ENCODE peak calls at places on chromosomes 2 and 18, in six cellular contexts. One of them, this sample, is unnamed. For H3K4me1, the result is how much of the 10 kb centered on the place peaks cover.

GRCh38 chr2:148048475-148049221 is 27.8 kb downstream of the MBD5 start:
- DNase-seq in transverse colon: no peak
- DNase-seq in HepG2: no peak
- DNase-seq in uterus: no peak
- DNase-seq in sigmoid colon: no peak
- DNase-seq in heart left ventricle: no peak
- DNase-seq in this sample: no peak

GRCh38 chr2:10517351-10518043 is 69.4 kb upstream of the ODC1 start:
- DNase-seq in transverse colon: no peak
- DNase-seq in HepG2: no peak
- DNase-seq in uterus: no peak
- DNase-seq in sigmoid colon: peak
- DNase-seq in heart left ventricle: no peak
- DNase-seq in this sample: peak

GRCh38 chr2:120877409-120877808 is 141.7 kb downstream of the GLI2 start:
- DNase-seq in transverse colon: no peak
- DNase-seq in HepG2: no peak
- DNase-seq in uterus: no peak
- DNase-seq in sigmoid colon: no peak
- DNase-seq in heart left ventricle: no peak
- DNase-seq in this sample: no peak

GRCh38 chr18:34400837-34401236 is 176.1 kb upstream of the NOL4 start:
- DNase-seq in transverse colon: no peak
- DNase-seq in HepG2: no peak
- DNase-seq in uterus: no peak
- DNase-seq in sigmoid colon: no peak
- DNase-seq in heart left ventricle: no peak
- DNase-seq in this sample: no peak

GRCh38 chr2:60926751-60927568 is 45.6 kb downstream of the REL start:
- DNase-seq in transverse colon: no peak
- DNase-seq in HepG2: no peak
- DNase-seq in uterus: no peak
- DNase-seq in sigmoid colon: no peak
- DNase-seq in heart left ventricle: no peak
- DNase-seq in this sample: no peak

GRCh38 chr18:36593001-36593400 is 235.8 kb downstream of the TPGS2 start:
- DNase-seq in transverse colon: no peak
- DNase-seq in HepG2: no peak
- DNase-seq in uterus: no peak
- DNase-seq in sigmoid colon: no peak
- DNase-seq in heart left ventricle: no peak
- DNase-seq in this sample: no peak

GRCh38 chr2:234451852-234452625 is 44.8 kb downstream of the ARL4C start:
- DNase-seq in transverse colon: no peak
- DNase-seq in HepG2: no peak
- DNase-seq in uterus: no peak
- DNase-seq in sigmoid colon: no peak
- DNase-seq in heart left ventricle: no peak
- DNase-seq in this sample: no peak

GRCh38 chr2:223602972-223603371 is 811 bp upstream of the SCG2 start:
- DNase-seq in transverse colon: no peak
- DNase-seq in HepG2: no peak
- DNase-seq in uterus: no peak
- DNase-seq in sigmoid colon: no peak
- DNase-seq in heart left ventricle: no peak
- DNase-seq in this sample: no peak

GRCh38 chr18:59616501-59616900 is 80.7 kb downstream of the CCBE1 start:
- DNase-seq in transverse colon: no peak
- DNase-seq in HepG2: no peak
- DNase-seq in uterus: no peak
- DNase-seq in sigmoid colon: no peak
- DNase-seq in heart left ventricle: no peak
- DNase-seq in this sample: no peak

DNA sequence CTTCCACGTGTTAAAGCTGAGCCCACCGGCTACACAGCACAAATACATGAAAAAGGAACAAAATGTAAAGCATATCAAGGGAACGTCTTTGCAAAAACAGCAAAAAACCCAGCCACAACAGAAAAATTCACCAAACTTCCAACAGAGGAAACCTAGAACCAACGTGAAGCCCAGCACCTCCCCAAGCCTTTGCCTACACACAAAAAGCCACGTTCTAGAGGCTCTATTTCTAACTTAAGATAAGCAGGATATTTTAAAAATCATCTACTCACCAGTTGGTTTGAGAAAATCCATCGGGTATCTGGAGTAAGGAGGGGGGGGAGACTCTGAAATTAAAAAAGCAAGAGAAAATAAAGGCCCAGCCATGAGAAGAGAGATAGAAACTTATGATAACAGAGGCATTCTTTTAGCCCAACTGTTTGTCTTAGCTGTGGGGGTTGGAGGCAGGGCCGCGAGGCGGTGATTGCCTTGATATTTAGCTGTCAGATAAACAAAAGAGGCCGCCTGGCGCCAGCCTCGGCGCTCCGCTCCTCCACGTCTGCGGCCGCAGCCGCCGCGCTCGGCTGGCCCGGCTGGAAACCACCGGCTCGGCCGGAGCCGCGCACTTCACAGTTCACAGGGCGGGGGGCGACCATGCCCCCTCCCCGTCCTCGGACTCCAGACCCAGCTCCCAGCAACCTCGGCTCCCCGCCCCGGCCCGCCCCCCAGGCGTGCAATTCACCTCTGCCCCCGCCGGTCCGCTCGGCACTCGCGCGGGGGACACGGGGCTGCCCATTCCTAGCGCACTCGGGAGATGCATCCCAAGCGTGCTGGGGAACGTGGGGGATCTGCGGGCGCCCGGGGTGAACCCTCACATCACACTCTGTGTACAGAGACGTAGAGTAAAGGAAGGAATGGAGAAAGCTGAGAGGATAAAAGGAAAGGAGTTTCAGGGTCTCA is 2.4 kb downstream of the SMAD7 start:
- DNase-seq in transverse colon: peak
- DNase-seq in HepG2: peak
- DNase-seq in uterus: no peak
- DNase-seq in sigmoid colon: peak
- DNase-seq in heart left ventricle: peak
- DNase-seq in this sample: peak
- TF ChIP-seq POLR2A in transverse colon: peak
- TF ChIP-seq POLR2A in HepG2: peak
- TF ChIP-seq POLR2A in uterus: no peak
- TF ChIP-seq POLR2A in sigmoid colon: no peak
- TF ChIP-seq POLR2A in heart left ventricle: no peak
- TF ChIP-seq POLR2A in this sample: no peak

DNA sequence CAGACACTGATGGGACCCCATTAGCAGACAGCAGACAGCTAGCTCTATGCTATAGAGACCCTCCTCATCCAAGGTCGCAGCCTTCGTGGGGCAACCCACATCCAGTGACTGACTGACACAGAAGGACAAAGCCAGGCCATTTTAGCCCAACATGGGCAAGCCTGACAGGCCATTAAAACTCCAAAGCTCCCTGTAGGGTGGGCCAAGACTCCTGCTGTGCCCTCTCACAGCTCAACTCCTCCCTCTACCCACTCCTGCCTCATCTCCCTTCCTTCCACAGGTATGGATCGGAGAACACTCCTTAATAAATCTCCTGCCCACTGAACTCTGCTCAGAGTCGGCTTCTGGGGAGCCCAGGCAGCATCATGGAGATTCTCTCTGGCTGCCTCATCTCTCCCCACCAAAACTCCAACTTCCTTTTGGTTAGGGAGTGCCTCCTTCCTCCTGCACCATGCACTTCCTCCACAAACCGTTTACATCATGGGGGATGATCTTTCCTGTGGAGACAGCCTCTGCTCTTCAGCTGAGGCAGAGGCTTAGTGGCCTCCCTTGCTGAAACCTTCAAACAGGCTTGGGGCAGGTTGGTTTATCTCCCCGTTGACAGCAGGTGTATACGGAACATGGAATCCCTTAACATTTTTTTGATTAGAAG is 86.5 kb downstream of the ACTR3 start:
- DNase-seq in transverse colon: no peak
- DNase-seq in HepG2: no peak
- DNase-seq in uterus: no peak
- DNase-seq in sigmoid colon: no peak
- DNase-seq in heart left ventricle: no peak
- DNase-seq in this sample: no peak
- H3K27ac ChIP-seq in transverse colon: no peak
- H3K27ac ChIP-seq in HepG2: peak
- H3K27ac ChIP-seq in uterus: no peak
- H3K27ac ChIP-seq in sigmoid colon: no peak
- H3K27ac ChIP-seq in heart left ventricle: no peak
- H3K27ac ChIP-seq in this sample: no peak

GRCh38 chr2:96146151-96146880 is 1.1 kb upstream of the DUSP2 start:
- DNase-seq in transverse colon: peak
- DNase-seq in HepG2: no peak
- DNase-seq in uterus: no peak
- DNase-seq in sigmoid colon: peak
- DNase-seq in heart left ventricle: peak
- DNase-seq in this sample: peak
- H3K4me1 ChIP-seq in transverse colon: under half
- H3K4me1 ChIP-seq in HepG2: under half
- H3K4me1 ChIP-seq in uterus: under half
- H3K4me1 ChIP-seq in sigmoid colon: under half
- H3K4me1 ChIP-seq in heart left ventricle: under half
- H3K4me1 ChIP-seq in this sample: half or more

GRCh38 chr2:159052157-159052561 is 83.7 kb downstream of the TANC1 start:
- DNase-seq in transverse colon: no peak
- DNase-seq in HepG2: no peak
- DNase-seq in uterus: no peak
- DNase-seq in sigmoid colon: no peak
- DNase-seq in heart left ventricle: no peak
- DNase-seq in this sample: no peak
- TF ChIP-seq POLR2A in transverse colon: no peak
- TF ChIP-seq POLR2A in HepG2: no peak
- TF ChIP-seq POLR2A in uterus: no peak
- TF ChIP-seq POLR2A in sigmoid colon: no peak
- TF ChIP-seq POLR2A in heart left ventricle: no peak
- TF ChIP-seq POLR2A in this sample: no peak

DNA sequence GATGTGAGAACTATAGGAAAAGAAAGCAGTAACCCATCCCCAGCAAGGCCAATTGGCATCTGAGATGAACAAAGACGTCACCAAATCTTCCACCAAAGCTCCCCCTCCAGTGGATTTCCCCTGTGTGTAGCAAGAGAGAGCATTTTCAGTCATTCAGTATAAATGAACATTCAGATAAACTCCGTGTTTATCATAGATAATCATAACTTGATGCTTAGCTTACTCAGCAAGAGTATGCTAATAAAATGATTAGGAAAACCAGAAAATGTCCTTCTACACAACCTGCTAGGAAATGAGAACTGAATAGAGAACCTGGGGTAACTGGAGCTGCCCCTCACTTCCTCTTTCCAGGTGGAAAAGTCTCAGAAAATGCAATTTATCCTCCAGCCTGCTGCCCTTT is 198.0 kb upstream of the CCDC150 start:
- DNase-seq in transverse colon: no peak
- DNase-seq in HepG2: no peak
- DNase-seq in uterus: no peak
- DNase-seq in sigmoid colon: no peak
- DNase-seq in heart left ventricle: no peak
- DNase-seq in this sample: no peak
- H3K27ac ChIP-seq in transverse colon: no peak
- H3K27ac ChIP-seq in HepG2: no peak
- H3K27ac ChIP-seq in uterus: no peak
- H3K27ac ChIP-seq in sigmoid colon: no peak
- H3K27ac ChIP-seq in heart left ventricle: no peak
- H3K27ac ChIP-seq in this sample: no peak

GRCh38 chr2:9285921-9286320 is 79.3 kb downstream of the ASAP2 start:
- DNase-seq in transverse colon: no peak
- DNase-seq in HepG2: no peak
- DNase-seq in uterus: no peak
- DNase-seq in sigmoid colon: no peak
- DNase-seq in heart left ventricle: no peak
- DNase-seq in this sample: no peak

GRCh38 chr2:9288233-9288632 is 81.6 kb downstream of the ASAP2 start:
- DNase-seq in transverse colon: no peak
- DNase-seq in HepG2: no peak
- DNase-seq in uterus: no peak
- DNase-seq in sigmoid colon: no peak
- DNase-seq in heart left ventricle: no peak
- DNase-seq in this sample: no peak

GRCh38 chr2:9286553-9287399 is 80.2 kb downstream of the ASAP2 start:
- DNase-seq in transverse colon: no peak
- DNase-seq in HepG2: no peak
- DNase-seq in uterus: no peak
- DNase-seq in sigmoid colon: no peak
- DNase-seq in heart left ventricle: no peak
- DNase-seq in this sample: no peak

GRCh38 chr2:9288681-9289338 is 82.2 kb downstream of the ASAP2 start:
- DNase-seq in transverse colon: no peak
- DNase-seq in HepG2: no peak
- DNase-seq in uterus: no peak
- DNase-seq in sigmoid colon: no peak
- DNase-seq in heart left ventricle: no peak
- DNase-seq in this sample: no peak

DNA sequence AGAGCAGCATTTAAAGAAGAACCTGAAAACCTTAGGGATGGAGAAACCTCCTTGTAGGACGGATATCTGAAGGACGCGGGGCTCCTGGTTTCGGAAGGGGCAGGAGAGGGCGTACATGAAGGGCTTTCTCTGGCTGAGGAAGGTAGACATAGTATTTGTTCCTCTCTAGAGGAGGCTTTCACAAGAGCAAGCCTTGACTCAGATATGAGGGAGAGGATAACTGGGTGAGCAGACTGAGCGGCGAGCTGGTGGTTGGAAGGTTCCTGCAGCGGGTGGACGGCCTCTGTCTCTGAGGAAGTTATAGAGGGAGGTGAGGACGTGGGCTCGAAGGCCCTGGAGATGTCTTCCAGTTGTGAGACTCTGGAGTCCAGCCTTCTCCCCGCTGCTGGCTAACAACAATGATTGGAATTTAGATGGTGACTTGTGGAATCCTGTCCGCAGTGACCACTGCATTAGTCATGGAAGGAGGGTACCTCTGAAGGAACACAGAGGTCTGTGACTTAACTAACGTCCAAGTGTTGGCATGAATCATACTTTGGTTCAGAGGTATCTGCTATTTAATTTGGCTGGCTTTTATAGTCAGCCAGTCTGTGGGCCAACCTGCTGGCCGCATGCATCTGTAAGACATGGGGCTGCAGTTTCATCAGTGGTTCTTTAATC is 80.9 kb downstream of the ASAP2 start:
- DNase-seq in transverse colon: no peak
- DNase-seq in HepG2: peak
- DNase-seq in uterus: no peak
- DNase-seq in sigmoid colon: no peak
- DNase-seq in heart left ventricle: no peak
- DNase-seq in this sample: no peak
- H3K4me1 ChIP-seq in transverse colon: under half
- H3K4me1 ChIP-seq in HepG2: under half
- H3K4me1 ChIP-seq in uterus: under half
- H3K4me1 ChIP-seq in sigmoid colon: half or more
- H3K4me1 ChIP-seq in heart left ventricle: under half
- H3K4me1 ChIP-seq in this sample: under half

This sample was measured in spleen.